ENCODE peak calls at places on chromosomes 4 and X, in eight cellular contexts. One of them, this sample, is unnamed.

GRCh38 chr4:73864365-73864764 is 4.8 kb upstream of the CXCL1 start:
- DNase-seq in H1: no peak
- DNase-seq in GM23338: peak
- DNase-seq in HL-60: peak
- DNase-seq in transverse colon: no peak
- DNase-seq in HepG2: peak
- DNase-seq in SK-N-SH: no peak
- DNase-seq in sigmoid colon: no peak
- DNase-seq in this sample: no peak

GRCh38 chr4:54318904-54319303 is 89.8 kb downstream of the PDGFRA start:
- DNase-seq in GM23338: peak
- DNase-seq in HepG2: peak
- DNase-seq in SK-N-SH: peak
- DNase-seq in H1: no peak
- DNase-seq in sigmoid colon: no peak
- DNase-seq in transverse colon: no peak
- DNase-seq in HL-60: peak
- DNase-seq in this sample: no peak

GRCh38 chr4:23881052-23881501 is 8.8 kb downstream of the PPARGC1A start:
- DNase-seq in GM23338: no peak
- DNase-seq in SK-N-SH: no peak
- DNase-seq in sigmoid colon: no peak
- DNase-seq in H1: no peak
- DNase-seq in HL-60: peak
- DNase-seq in HepG2: peak
- DNase-seq in transverse colon: no peak
- DNase-seq in this sample: no peak

GRCh38 chrX:72620550-72621145 is 48.0 kb upstream of the HDAC8 start:
- DNase-seq in sigmoid colon: peak
- DNase-seq in HepG2: peak
- DNase-seq in HL-60: no peak
- DNase-seq in H1: no peak
- DNase-seq in GM23338: peak
- DNase-seq in transverse colon: peak
- DNase-seq in SK-N-SH: no peak
- DNase-seq in this sample: no peak

GRCh38 chr4:87038837-87039715 is 104.3 kb downstream of the AFF1 start:
- DNase-seq in HepG2: no peak
- DNase-seq in GM23338: peak
- DNase-seq in sigmoid colon: peak
- DNase-seq in HL-60: no peak
- DNase-seq in H1: peak
- DNase-seq in SK-N-SH: peak
- DNase-seq in transverse colon: peak
- DNase-seq in this sample: peak

GRCh38 chr4:13647012-13647411 is 19.5 kb upstream of the BOD1L1 start:
- DNase-seq in transverse colon: no peak
- DNase-seq in H1: no peak
- DNase-seq in HepG2: no peak
- DNase-seq in GM23338: peak
- DNase-seq in sigmoid colon: no peak
- DNase-seq in HL-60: no peak
- DNase-seq in SK-N-SH: no peak
- DNase-seq in this sample: no peak

GRCh38 chr4:8847331-8847730 is 24.3 kb downstream of the HMX1 start:
- DNase-seq in SK-N-SH: peak
- DNase-seq in HL-60: no peak
- DNase-seq in transverse colon: peak
- DNase-seq in GM23338: no peak
- DNase-seq in sigmoid colon: peak
- DNase-seq in H1: peak
- DNase-seq in HepG2: no peak
- DNase-seq in this sample: no peak

GRCh38 chrX:115560978-115561604 is at the start of gene PLS3:
- DNase-seq in GM23338: peak
- DNase-seq in HepG2: peak
- DNase-seq in SK-N-SH: peak
- DNase-seq in HL-60: no peak
- DNase-seq in transverse colon: peak
- DNase-seq in H1: peak
- DNase-seq in sigmoid colon: peak
- DNase-seq in this sample: no peak

GRCh38 chrX:40009462-40009851 is 88.3 kb downstream of the BCOR start:
- DNase-seq in GM23338: peak
- DNase-seq in SK-N-SH: no peak
- DNase-seq in H1: peak
- DNase-seq in transverse colon: no peak
- DNase-seq in HepG2: no peak
- DNase-seq in sigmoid colon: no peak
- DNase-seq in HL-60: no peak
- DNase-seq in this sample: no peak

GRCh38 chrX:69493193-69493592 is 10.9 kb upstream of the NALF2 start:
- DNase-seq in H1: peak
- DNase-seq in GM23338: peak
- DNase-seq in sigmoid colon: no peak
- DNase-seq in transverse colon: peak
- DNase-seq in HL-60: peak
- DNase-seq in SK-N-SH: peak
- DNase-seq in HepG2: peak
- DNase-seq in this sample: no peak

GRCh38 chr4:12507868-12508481 is 976.2 kb downstream of the RAB28 start:
- DNase-seq in H1: no peak
- DNase-seq in HL-60: no peak
- DNase-seq in GM23338: peak
- DNase-seq in SK-N-SH: no peak
- DNase-seq in transverse colon: no peak
- DNase-seq in HepG2: no peak
- DNase-seq in sigmoid colon: no peak
- DNase-seq in this sample: no peak

GRCh38 chr4:124067031-124067430 is 645.5 kb downstream of the ANKRD50 start:
- DNase-seq in HL-60: no peak
- DNase-seq in sigmoid colon: no peak
- DNase-seq in HepG2: no peak
- DNase-seq in GM23338: no peak
- DNase-seq in SK-N-SH: no peak
- DNase-seq in transverse colon: no peak
- DNase-seq in H1: no peak
- DNase-seq in this sample: no peak

GRCh38 chr4:73172166-73172565 is 86.4 kb downstream of the ANKRD17 start:
- DNase-seq in SK-N-SH: no peak
- DNase-seq in HepG2: no peak
- DNase-seq in transverse colon: no peak
- DNase-seq in HL-60: no peak
- DNase-seq in H1: no peak
- DNase-seq in sigmoid colon: no peak
- DNase-seq in GM23338: no peak
- DNase-seq in this sample: no peak

GRCh38 chr4:183124865-183125264 is 25.8 kb downstream of the WWC2 start:
- DNase-seq in HepG2: no peak
- DNase-seq in transverse colon: no peak
- DNase-seq in GM23338: no peak
- DNase-seq in sigmoid colon: no peak
- DNase-seq in H1: no peak
- DNase-seq in SK-N-SH: no peak
- DNase-seq in HL-60: no peak
- DNase-seq in this sample: no peak

GRCh38 chr4:76585897-76586360 is 150.9 kb downstream of the SHROOM3 start:
- DNase-seq in GM23338: peak
- DNase-seq in sigmoid colon: peak
- DNase-seq in HL-60: no peak
- DNase-seq in SK-N-SH: no peak
- DNase-seq in transverse colon: peak
- DNase-seq in HepG2: peak
- DNase-seq in H1: peak
- DNase-seq in this sample: no peak

GRCh38 chr4:182291597-182291996 is 48.4 kb downstream of the TENM3 start:
- DNase-seq in transverse colon: no peak
- DNase-seq in H1: no peak
- DNase-seq in HL-60: no peak
- DNase-seq in GM23338: no peak
- DNase-seq in sigmoid colon: no peak
- DNase-seq in SK-N-SH: no peak
- DNase-seq in HepG2: no peak
- DNase-seq in this sample: no peak

GRCh38 chr4:52873861-52874343 is 11.8 kb downstream of the RASL11B start:
- DNase-seq in sigmoid colon: no peak
- DNase-seq in GM23338: peak
- DNase-seq in HL-60: no peak
- DNase-seq in H1: peak
- DNase-seq in SK-N-SH: no peak
- DNase-seq in HepG2: peak
- DNase-seq in transverse colon: peak
- DNase-seq in this sample: no peak

GRCh38 chr4:87227704-87228560 is 7.5 kb upstream of the KLHL8 start:
- DNase-seq in H1: no peak
- DNase-seq in GM23338: no peak
- DNase-seq in HL-60: no peak
- DNase-seq in HepG2: no peak
- DNase-seq in sigmoid colon: no peak
- DNase-seq in SK-N-SH: no peak
- DNase-seq in transverse colon: no peak
- DNase-seq in this sample: no peak

DNA sequence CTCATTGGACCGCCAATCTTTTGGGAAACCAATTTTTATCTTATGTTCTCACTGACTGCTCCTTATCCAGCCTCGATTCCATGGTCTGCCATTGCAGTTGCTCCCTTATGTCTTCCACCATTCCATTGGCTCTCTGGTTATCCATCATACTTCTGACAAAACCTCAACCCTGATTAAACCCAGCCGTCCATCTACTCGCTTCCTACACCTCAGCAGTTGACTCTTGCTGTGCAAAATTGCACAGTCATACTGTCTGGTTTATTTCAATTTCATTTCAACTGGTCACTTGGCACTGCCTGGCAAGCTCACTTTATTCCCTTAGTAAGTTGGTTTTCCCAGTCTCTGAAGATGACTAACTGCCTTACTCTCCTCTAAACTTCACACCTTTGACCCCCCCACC is 26.2 kb downstream of the ARL9 start:
- DNase-seq in sigmoid colon: peak
- DNase-seq in HL-60: no peak
- DNase-seq in transverse colon: no peak
- DNase-seq in HepG2: no peak
- DNase-seq in SK-N-SH: no peak
- DNase-seq in H1: no peak
- DNase-seq in GM23338: no peak
- DNase-seq in this sample: no peak
- TF ChIP-seq POLR2AphosphoS5 in sigmoid colon: no peak
- TF ChIP-seq POLR2AphosphoS5 in HL-60: no peak
- TF ChIP-seq POLR2AphosphoS5 in transverse colon: no peak
- TF ChIP-seq POLR2AphosphoS5 in HepG2: no peak
- TF ChIP-seq POLR2AphosphoS5 in SK-N-SH: no peak
- TF ChIP-seq POLR2AphosphoS5 in H1: no peak
- TF ChIP-seq POLR2AphosphoS5 in GM23338: no peak
- TF ChIP-seq POLR2AphosphoS5 in this sample: no peak

DNA sequence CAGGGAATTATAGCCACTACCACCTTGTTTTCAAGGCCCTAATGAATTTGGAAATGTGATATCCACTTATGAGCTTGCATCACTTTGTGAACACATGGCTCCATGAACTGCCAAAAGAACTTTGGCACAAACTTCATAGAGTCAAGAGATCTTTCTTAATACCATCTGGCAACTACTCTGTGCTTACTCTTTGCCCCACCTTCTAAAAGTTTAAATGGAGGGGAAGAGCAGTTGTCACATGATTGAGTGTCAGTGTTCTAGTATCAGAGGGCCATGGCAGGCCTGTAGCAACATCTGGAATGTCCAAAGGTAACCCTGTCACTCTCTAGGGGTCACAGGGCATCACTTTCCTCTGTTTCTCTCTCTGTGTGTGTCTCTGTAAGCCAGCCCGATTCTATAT is 2.6 kb upstream of the ADH1B start:
- DNase-seq in SK-N-SH: no peak
- DNase-seq in HepG2: no peak
- DNase-seq in H1: no peak
- DNase-seq in HL-60: no peak
- DNase-seq in transverse colon: no peak
- DNase-seq in sigmoid colon: peak
- DNase-seq in GM23338: no peak
- DNase-seq in this sample: no peak
- TF ChIP-seq POLR2AphosphoS5 in SK-N-SH: no peak
- TF ChIP-seq POLR2AphosphoS5 in HepG2: no peak
- TF ChIP-seq POLR2AphosphoS5 in H1: no peak
- TF ChIP-seq POLR2AphosphoS5 in HL-60: no peak
- TF ChIP-seq POLR2AphosphoS5 in transverse colon: peak
- TF ChIP-seq POLR2AphosphoS5 in sigmoid colon: peak
- TF ChIP-seq POLR2AphosphoS5 in GM23338: no peak
- TF ChIP-seq POLR2AphosphoS5 in this sample: peak

GRCh38 chr4:165191814-165192499 is 15.4 kb upstream of the KLHL2 start:
- DNase-seq in GM23338: no peak
- DNase-seq in HepG2: no peak
- DNase-seq in HL-60: no peak
- DNase-seq in H1: no peak
- DNase-seq in sigmoid colon: no peak
- DNase-seq in SK-N-SH: no peak
- DNase-seq in transverse colon: no peak
- DNase-seq in this sample: no peak
- TF ChIP-seq POLR2AphosphoS5 in GM23338: no peak
- TF ChIP-seq POLR2AphosphoS5 in HepG2: no peak
- TF ChIP-seq POLR2AphosphoS5 in HL-60: no peak
- TF ChIP-seq POLR2AphosphoS5 in H1: no peak
- TF ChIP-seq POLR2AphosphoS5 in sigmoid colon: no peak
- TF ChIP-seq POLR2AphosphoS5 in SK-N-SH: no peak
- TF ChIP-seq POLR2AphosphoS5 in transverse colon: no peak
- TF ChIP-seq POLR2AphosphoS5 in this sample: no peak

GRCh38 chrX:137143864-137144263 is 110.1 kb upstream of the GPR101 start:
- DNase-seq in sigmoid colon: no peak
- DNase-seq in H1: no peak
- DNase-seq in HepG2: no peak
- DNase-seq in SK-N-SH: no peak
- DNase-seq in GM23338: no peak
- DNase-seq in HL-60: no peak
- DNase-seq in transverse colon: no peak
- DNase-seq in this sample: no peak
- TF ChIP-seq POLR2AphosphoS5 in sigmoid colon: no peak
- TF ChIP-seq POLR2AphosphoS5 in H1: no peak
- TF ChIP-seq POLR2AphosphoS5 in HepG2: no peak
- TF ChIP-seq POLR2AphosphoS5 in SK-N-SH: no peak
- TF ChIP-seq POLR2AphosphoS5 in GM23338: no peak
- TF ChIP-seq POLR2AphosphoS5 in HL-60: no peak
- TF ChIP-seq POLR2AphosphoS5 in transverse colon: no peak
- TF ChIP-seq POLR2AphosphoS5 in this sample: no peak

GRCh38 chr4:40301592-40301991 is 33.5 kb upstream of the CHRNA9 start:
- DNase-seq in sigmoid colon: peak
- DNase-seq in HepG2: no peak
- DNase-seq in SK-N-SH: no peak
- DNase-seq in GM23338: no peak
- DNase-seq in H1: no peak
- DNase-seq in transverse colon: peak
- DNase-seq in HL-60: peak
- DNase-seq in this sample: no peak
- TF ChIP-seq POLR2AphosphoS5 in sigmoid colon: no peak
- TF ChIP-seq POLR2AphosphoS5 in HepG2: no peak
- TF ChIP-seq POLR2AphosphoS5 in SK-N-SH: no peak
- TF ChIP-seq POLR2AphosphoS5 in GM23338: no peak
- TF ChIP-seq POLR2AphosphoS5 in H1: no peak
- TF ChIP-seq POLR2AphosphoS5 in transverse colon: peak
- TF ChIP-seq POLR2AphosphoS5 in HL-60: peak
- TF ChIP-seq POLR2AphosphoS5 in this sample: no peak

DNA sequence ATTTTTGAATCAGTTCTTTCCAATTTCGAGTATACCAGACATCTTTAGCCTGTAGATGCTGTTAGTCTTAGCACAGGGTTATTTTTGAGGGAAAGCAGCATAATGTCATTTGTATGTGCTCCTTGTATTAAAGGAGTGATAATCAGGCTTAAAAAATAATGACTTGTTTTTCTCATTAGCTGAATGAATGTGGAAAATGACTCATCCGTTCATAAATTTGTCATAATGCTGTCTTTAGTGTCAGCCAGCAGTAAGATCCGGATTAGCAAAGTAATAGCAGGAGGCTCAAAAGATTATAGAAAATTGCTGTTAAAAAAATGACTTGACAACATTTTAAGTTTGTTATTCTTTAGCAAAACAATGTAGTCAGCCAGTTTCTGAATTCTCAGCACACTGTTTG is 702.9 kb downstream of the CENPC start:
- DNase-seq in transverse colon: no peak
- DNase-seq in SK-N-SH: no peak
- DNase-seq in H1: no peak
- DNase-seq in GM23338: no peak
- DNase-seq in HepG2: no peak
- DNase-seq in HL-60: no peak
- DNase-seq in sigmoid colon: no peak
- DNase-seq in this sample: no peak
- TF ChIP-seq POLR2AphosphoS5 in transverse colon: no peak
- TF ChIP-seq POLR2AphosphoS5 in SK-N-SH: no peak
- TF ChIP-seq POLR2AphosphoS5 in H1: no peak
- TF ChIP-seq POLR2AphosphoS5 in GM23338: no peak
- TF ChIP-seq POLR2AphosphoS5 in HepG2: no peak
- TF ChIP-seq POLR2AphosphoS5 in HL-60: no peak
- TF ChIP-seq POLR2AphosphoS5 in sigmoid colon: no peak
- TF ChIP-seq POLR2AphosphoS5 in this sample: no peak